ENCODE peak calls at places on chromosomes 7 and 10, in four cellular contexts. E, Y, Q and S are unnamed samples.

GRCh38 chr10:5591336-5591824 is 66.6 kb downstream of the CALML3 start:
- DNase-seq in Q (no peak), Y (no peak), E (no peak), S (no peak)

GRCh38 chr10:5411941-5412276 is 448 bp upstream of the NET1 start:
- DNase-seq in Q (no peak), E (no peak), Y (no peak), S (no peak)

GRCh38 chr7:92133133-92133736 is 1.0 kb downstream of the CYP51A1 start:
- DNase-seq in E (no peak), Q (no peak), Y (peak), S (no peak)

GRCh38 chr10:43237631-43238446 is 29.0 kb downstream of the RASGEF1A start:
- DNase-seq in E (no peak), Q (no peak), Y (no peak), S (no peak)

GRCh38 chr7:92904292-92905131 is 68.1 kb upstream of the CDK6 start:
- DNase-seq in E (no peak), Q (peak), Y (peak), S (peak)

GRCh38 chr7:31077484-31078362 is 25.6 kb downstream of the ADCYAP1R1 start:
- DNase-seq in Y (no peak), Q (no peak), E (no peak), S (no peak)

GRCh38 chr10:22253578-22253882 is 35.7 kb upstream of the EBLN1 start:
- DNase-seq in Q (no peak), E (no peak), Y (peak), S (no peak)

GRCh38 chr7:155804897-155805825 is 7.1 kb downstream of the SHH start:
- DNase-seq in Q (no peak), E (peak), Y (peak), S (peak)

GRCh38 chr7:92836489-92837213 is at the start of gene CDK6:
- DNase-seq in E (peak), Y (peak), Q (peak), S (no peak)

GRCh38 chr7:40436761-40437160 is 302.0 kb downstream of the SUGCT start:
- DNase-seq in E (no peak), Y (no peak), Q (no peak), S (no peak)

GRCh38 chr10:43211431-43212042 is 55.3 kb downstream of the RASGEF1A start:
- DNase-seq in Q (no peak), E (no peak), Y (no peak), S (no peak)

GRCh38 chr7:73647725-73648592 is 19.7 kb upstream of the VPS37D start:
- DNase-seq in Y (no peak), Q (no peak), E (no peak), S (no peak)

GRCh38 chr7:49014870-49015269 is 90.5 kb downstream of the CDC14C start:
- DNase-seq in E (no peak), Y (no peak), Q (no peak), S (no peak)

GRCh38 chr7:3279147-3279818 is 21.8 kb upstream of the SDK1 start:
- DNase-seq in E (no peak), Y (no peak), Q (no peak), S (no peak)

GRCh38 chr10:110780704-110781103 is 91.0 kb upstream of the PDCD4 start:
- DNase-seq in Y (no peak), Q (no peak), E (no peak), S (no peak)

GRCh38 chr10:133353202-133353959 is 4.4 kb downstream of the FUOM start:
- DNase-seq in Y (no peak), Q (no peak), E (no peak), S (no peak)